ENCODE peak calls at places on chromosome 15, in four cellular contexts. P is EL, C is HT1080, Y is HFFc6. S is an unnamed sample.

GRCh38 chr15:100206643-100207042 is 135.1 kb downstream of the ADAMTS17 start:
- DNase-seq in C (no peak), P (no peak), Y (no peak), S (no peak)

GRCh38 chr15:59456114-59456513 is 18.1 kb downstream of the FAM81A start:
- DNase-seq in P (no peak), Y (no peak), C (no peak), S (no peak)

GRCh38 chr15:101053261-101053660 is 134.1 kb downstream of the LRRK1 start:
- DNase-seq in P (no peak), Y (no peak), C (no peak), S (no peak)

GRCh38 chr15:48190932-48191573 is 412 bp upstream of the CTXN2 start:
- DNase-seq in Y (peak), P (peak), C (peak), S (peak)

GRCh38 chr15:62888628-62889027 is 153.9 kb upstream of the TPM1 start:
- DNase-seq in Y (no peak), C (peak), P (peak), S (no peak)

GRCh38 chr15:58497036-58497785 is 65.4 kb downstream of the LIPC start:
- DNase-seq in Y (no peak), P (no peak), C (no peak), S (no peak)

GRCh38 chr15:88529021-88529630 is 17.4 kb downstream of the DET1 start:
- DNase-seq in Y (peak), C (no peak), P (peak), S (no peak)

GRCh38 chr15:85748729-85749128 is 46.0 kb downstream of the KLHL25 start:
- DNase-seq in C (no peak), Y (no peak), P (no peak), S (no peak)

GRCh38 chr15:39997031-39997430 is 42.0 kb downstream of the SRP14 start:
- DNase-seq in Y (peak), C (no peak), P (peak), S (peak)

GRCh38 chr15:78909791-78910228 is 35.0 kb downstream of the CTSH start:
- DNase-seq in C (peak), Y (peak), P (peak), S (no peak)

GRCh38 chr15:52143862-52144261 is 31.3 kb upstream of the BCL2L10 start:
- DNase-seq in P (peak), Y (peak), C (peak), S (peak)

S was measured in hepatic stellate cell.